ENCODE peak calls at places on chromosomes 7 and 10, in seven cellular contexts. F is suprapubic skin, D is tibial nerve, Y is esophagus muscularis mucosa, O is transverse colon, N is IMR-90, L is gastrocnemius medialis. K is an unnamed sample.

GRCh38 chr10:75976681-75977080 is 545.3 kb downstream of the LRMDA start:
- DNase-seq in N (no peak), O (no peak), Y (no peak), L (no peak), D (no peak), F (no peak), K (no peak)

GRCh38 chr7:110534241-110534931 is 556.5 kb upstream of the LRRN3 start:
- DNase-seq in L (no peak), O (no peak), D (no peak), N (peak; percentile 71), Y (no peak), F (no peak), K (no peak)

GRCh38 chr10:106711313-106711906 is 453.1 kb downstream of the SORCS1 start:
- DNase-seq in D (peak; percentile 32), Y (no peak), F (no peak), N (no peak), L (peak; percentile 15), O (peak; percentile 51), K (peak; percentile 58)

GRCh38 chr7:55912748-55913158 is 25.5 kb downstream of the ZNF713 start:
- DNase-seq in F (no peak), L (no peak), O (no peak), Y (no peak), D (no peak), N (no peak), K (no peak)

GRCh38 chr10:80701706-80702105 is 164.0 kb downstream of the SH2D4B start:
- DNase-seq in Y (no peak), N (no peak), D (no peak), O (no peak), F (no peak), L (no peak), K (no peak)

GRCh38 chr7:5557920-5558401 is 134.3 kb upstream of the TNRC18 start:
- DNase-seq in L (peak; percentile 99), D (peak; percentile 49), O (peak; percentile 67), F (peak; percentile 78), N (peak; percentile 11), Y (no peak), K (peak; percentile 75)

GRCh38 chr7:91325731-91326130 is 61.5 kb downstream of the FZD1 start:
- DNase-seq in L (no peak), D (no peak), Y (no peak), F (no peak), O (no peak), N (no peak), K (no peak)

GRCh38 chr10:18044976-18045720 is 93.4 kb downstream of the SLC39A12 start:
- DNase-seq in N (peak; percentile 96), F (no peak), Y (no peak), D (no peak), O (no peak), L (no peak), K (no peak)

GRCh38 chr7:5693529-5693928 is 87.9 kb downstream of the RNF216 start:
- DNase-seq in Y (no peak), L (peak; percentile 35), D (no peak), F (no peak), N (peak; percentile 76), O (no peak), K (peak; percentile 82)

GRCh38 chr7:148021507-148022045 is 569.0 kb upstream of the C7orf33 start:
- DNase-seq in L (no peak), N (no peak), F (no peak), D (no peak), O (no peak), Y (no peak), K (no peak)

DNA sequence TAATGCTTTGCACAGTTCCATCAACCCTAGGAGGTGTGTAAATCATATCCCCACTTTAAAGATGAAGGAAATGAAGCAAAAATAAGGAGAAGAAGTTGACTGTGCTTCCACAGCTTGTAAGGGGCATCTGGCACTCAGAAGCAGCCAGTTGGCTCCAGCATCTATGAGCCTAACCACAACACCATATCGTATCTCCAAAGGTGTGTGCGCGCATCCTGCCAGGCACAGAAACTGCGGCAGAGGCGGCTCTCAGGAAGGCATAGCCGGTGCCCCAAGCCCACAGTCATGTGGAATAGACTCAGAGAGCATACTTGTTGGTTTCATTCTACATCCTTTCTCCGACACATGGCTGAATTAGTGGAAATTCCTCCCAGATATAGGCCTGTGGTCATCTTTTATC is 424.0 kb downstream of the CALN1 start:
- DNase-seq in F (no peak), L (no peak), Y (no peak), N (no peak), D (no peak), O (no peak), K (no peak)
- H3K4me3 ChIP-seq in F (no peak overlapping the region), L (no peak overlapping the region), Y (no peak overlapping the region), N (no peak overlapping the region), D (no peak overlapping the region), O (no peak overlapping the region), K (no peak overlapping the region)

GRCh38 chr10:123134915-123135414 is 805 bp upstream of the HMX3 start:
- DNase-seq in L (no peak), D (no peak), F (no peak), O (no peak), Y (no peak), N (no peak), K (no peak)

GRCh38 chr10:123136221-123136805 is 543 bp downstream of the HMX3 start:
- DNase-seq in Y (no peak), O (no peak), L (no peak), D (no peak), N (no peak), F (no peak), K (no peak)

GRCh38 chr10:123136806-123137642 is 1.3 kb downstream of the HMX3 start:
- DNase-seq in F (no peak), Y (no peak), N (no peak), L (no peak), D (no peak), O (no peak), K (no peak)

GRCh38 chr10:123134058-123134914 is 1.5 kb upstream of the HMX3 start:
- DNase-seq in Y (no peak), L (no peak), F (no peak), N (no peak), D (no peak), O (no peak), K (no peak)

DNA sequence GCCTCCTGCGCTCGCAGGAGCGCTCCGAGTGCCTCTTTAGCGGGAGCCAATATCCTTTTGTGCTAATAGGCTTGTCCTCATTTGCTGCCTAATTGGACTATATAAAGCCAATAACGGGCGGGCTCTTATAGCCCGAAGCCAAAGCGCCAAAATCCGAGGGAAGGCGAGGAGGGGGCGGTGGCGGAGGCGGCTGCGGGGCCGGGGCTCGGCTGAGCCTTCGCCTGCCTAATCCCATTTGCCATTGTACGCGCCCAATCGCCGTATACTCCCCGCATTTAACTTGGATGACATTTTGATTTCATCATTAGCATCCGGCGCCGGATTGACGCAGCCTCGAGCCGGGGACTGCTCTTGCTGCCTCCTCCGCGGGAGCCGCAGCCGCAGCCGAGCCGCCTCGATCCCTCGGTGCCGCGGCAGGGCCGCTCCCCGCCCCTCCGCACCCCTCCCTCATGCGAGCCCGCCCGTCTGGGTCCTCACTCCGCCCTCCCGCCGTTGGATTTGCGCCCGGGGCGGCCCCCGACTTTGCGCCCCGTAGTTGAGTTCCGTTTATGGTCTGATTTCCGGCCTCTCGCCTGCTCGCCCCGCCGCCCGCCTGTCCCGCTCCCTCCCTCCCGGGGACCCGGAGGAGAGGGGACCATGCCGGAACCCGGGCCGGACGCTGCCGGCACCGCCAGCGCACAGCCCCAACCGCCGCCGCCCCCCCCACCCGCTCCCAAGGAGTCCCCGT is at the start of gene HMX3:
- DNase-seq in O (no peak), F (no peak), Y (no peak), L (no peak), N (peak; percentile 23), D (no peak), K (no peak)
- TF ChIP-seq POLR2A in O (no peak), F (no peak), Y (no peak), L (no peak), N (no peak), D (no peak), K (no peak)

GRCh38 chr7:4144801-4145470 is 537.2 kb upstream of the FOXK1 start:
- DNase-seq in D (peak; percentile 17), L (no peak), Y (no peak), F (no peak), O (peak; percentile 21), N (peak; percentile 28), K (no peak)
- H3K4me3 ChIP-seq in D (no peak overlapping the region), L (no peak overlapping the region), Y (peak overlapping the region; percentile 32), F (peak overlapping the region; percentile 12), O (no peak overlapping the region), N (no peak overlapping the region), K (no peak overlapping the region)

GRCh38 chr7:121126801-121127534 is 138.5 kb downstream of the CPED1 start:
- DNase-seq in L (no peak), D (no peak), Y (no peak), N (peak; percentile 27), F (no peak), O (no peak), K (no peak)
- TF ChIP-seq POLR2A in L (no peak), D (no peak), Y (no peak), N (no peak), F (no peak), O (no peak), K (no peak)

GRCh38 chr10:45997994-45998763 is 25.9 kb downstream of the TIMM23 start:
- DNase-seq in L (no peak), O (no peak), D (no peak), Y (no peak), F (no peak), N (no peak), K (no peak)

GRCh38 chr10:45997557-45997956 is 25.3 kb downstream of the TIMM23 start:
- DNase-seq in L (no peak), F (no peak), O (no peak), Y (no peak), D (no peak), N (no peak), K (no peak)

GRCh38 chr10:46005383-46005782 is 25.0 kb downstream of the NCOA4 start:
- DNase-seq in N (no peak), L (no peak), Y (no peak), O (no peak), F (no peak), D (no peak), K (no peak)

GRCh38 chr10:46002916-46003693 is 27.3 kb downstream of the NCOA4 start:
- DNase-seq in D (no peak), F (no peak), L (no peak), N (peak; percentile 23), Y (no peak), O (no peak), K (no peak)

GRCh38 chr10:46001187-46001756 is 29.0 kb downstream of the TIMM23 start:
- DNase-seq in N (no peak), Y (no peak), D (no peak), O (no peak), F (no peak), L (no peak), K (no peak)
- H3K4me3 ChIP-seq in N (no peak overlapping the region), Y (no peak overlapping the region), D (no peak overlapping the region), O (no peak overlapping the region), F (no peak overlapping the region), L (no peak overlapping the region), K (no peak overlapping the region)

GRCh38 chr10:94402204-94403033 is at the start of gene TBC1D12:
- DNase-seq in F (peak; percentile 96), Y (peak; percentile 98), D (peak; percentile 90), O (peak; percentile 96), N (peak; percentile 97), L (peak; percentile 94), K (peak; percentile 96)
- TF ChIP-seq POLR2A in F (no peak), Y (peak; percentile 47), D (no peak), O (peak; percentile 88), N (peak; percentile 56), L (peak; percentile 82), K (peak; percentile 58)

K was measured in thyroid gland.